ENCODE peak calls at places on chromosomes 5 and 9, in ten cellular contexts. One of them, this sample, is unnamed.

GRCh38 chr9:121321039-121321503 is 49.0 kb downstream of the STOM start:
- DNase-seq in cardiac muscle cell: peak
- DNase-seq in uterus: no peak
- DNase-seq in hepatocyte: no peak
- DNase-seq in SK-N-SH: no peak
- DNase-seq in psoas muscle: no peak
- DNase-seq in kidney: no peak
- DNase-seq in A549: peak
- DNase-seq in ovary: no peak
- DNase-seq in GM12865: no peak
- DNase-seq in this sample: no peak

GRCh38 chr9:127218818-127219217 is 45.8 kb upstream of the GARNL3 start:
- DNase-seq in A549: no peak
- DNase-seq in ovary: no peak
- DNase-seq in cardiac muscle cell: no peak
- DNase-seq in uterus: no peak
- DNase-seq in GM12865: no peak
- DNase-seq in hepatocyte: no peak
- DNase-seq in SK-N-SH: no peak
- DNase-seq in kidney: peak
- DNase-seq in psoas muscle: no peak
- DNase-seq in this sample: no peak

GRCh38 chr5:123438902-123439301 is 15.7 kb upstream of the CEP120 start:
- DNase-seq in kidney: no peak
- DNase-seq in psoas muscle: no peak
- DNase-seq in ovary: no peak
- DNase-seq in cardiac muscle cell: no peak
- DNase-seq in SK-N-SH: no peak
- DNase-seq in A549: peak
- DNase-seq in uterus: no peak
- DNase-seq in GM12865: peak
- DNase-seq in hepatocyte: no peak
- DNase-seq in this sample: no peak

GRCh38 chr9:38318755-38319495 is 73.6 kb upstream of the ALDH1B1 start:
- DNase-seq in GM12865: peak
- DNase-seq in uterus: no peak
- DNase-seq in A549: peak
- DNase-seq in hepatocyte: peak
- DNase-seq in SK-N-SH: peak
- DNase-seq in psoas muscle: no peak
- DNase-seq in cardiac muscle cell: peak
- DNase-seq in ovary: no peak
- DNase-seq in kidney: no peak
- DNase-seq in this sample: no peak

GRCh38 chr9:129287595-129288305 is 109.7 kb upstream of the IER5L start:
- DNase-seq in kidney: peak
- DNase-seq in cardiac muscle cell: no peak
- DNase-seq in psoas muscle: no peak
- DNase-seq in SK-N-SH: no peak
- DNase-seq in A549: no peak
- DNase-seq in uterus: peak
- DNase-seq in GM12865: no peak
- DNase-seq in ovary: peak
- DNase-seq in hepatocyte: no peak
- DNase-seq in this sample: peak

GRCh38 chr5:106399381-106399780 is 1271.4 kb downstream of the EFNA5 start:
- DNase-seq in uterus: no peak
- DNase-seq in SK-N-SH: no peak
- DNase-seq in A549: peak
- DNase-seq in kidney: no peak
- DNase-seq in hepatocyte: no peak
- DNase-seq in psoas muscle: no peak
- DNase-seq in ovary: no peak
- DNase-seq in GM12865: no peak
- DNase-seq in cardiac muscle cell: peak
- DNase-seq in this sample: no peak

GRCh38 chr9:125932012-125932411 is 184.8 kb downstream of the PBX3 start:
- DNase-seq in A549: peak
- DNase-seq in cardiac muscle cell: peak
- DNase-seq in ovary: no peak
- DNase-seq in psoas muscle: no peak
- DNase-seq in GM12865: no peak
- DNase-seq in hepatocyte: peak
- DNase-seq in kidney: no peak
- DNase-seq in uterus: peak
- DNase-seq in SK-N-SH: no peak
- DNase-seq in this sample: no peak

GRCh38 chr5:110817437-110817836 is 78.6 kb downstream of the SLC25A46 start:
- DNase-seq in psoas muscle: no peak
- DNase-seq in SK-N-SH: no peak
- DNase-seq in cardiac muscle cell: peak
- DNase-seq in A549: no peak
- DNase-seq in GM12865: no peak
- DNase-seq in uterus: no peak
- DNase-seq in hepatocyte: no peak
- DNase-seq in kidney: no peak
- DNase-seq in ovary: no peak
- DNase-seq in this sample: no peak

DNA sequence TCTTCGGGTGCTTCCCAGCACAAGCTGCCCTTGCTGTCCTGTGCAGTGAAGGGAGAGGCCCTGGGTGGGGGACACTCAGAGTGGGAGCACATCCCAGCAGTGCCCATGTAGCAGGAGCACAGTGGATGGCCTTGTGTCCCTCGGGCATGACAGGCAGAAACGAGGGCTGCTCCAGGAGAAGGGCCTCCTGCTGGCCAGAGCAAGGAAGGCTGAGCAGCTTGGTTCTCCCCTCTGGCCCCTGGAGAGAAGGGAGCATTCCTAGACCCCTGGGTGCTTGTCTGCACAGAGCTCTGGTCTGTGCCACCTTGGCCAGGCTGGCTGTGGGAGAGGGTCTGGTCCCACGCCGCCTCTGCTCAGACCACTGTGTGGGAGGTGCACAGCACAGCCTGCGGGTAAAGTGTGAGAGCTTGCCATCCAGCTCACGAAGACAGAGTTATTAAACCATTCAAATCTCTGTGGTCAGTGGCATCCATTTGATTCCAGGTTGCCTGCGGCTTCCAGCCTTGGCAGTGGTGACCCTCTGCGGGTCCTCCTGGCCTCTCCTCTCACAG is 18.3 kb downstream of the FBXW5 start:
- DNase-seq in SK-N-SH: no peak
- DNase-seq in uterus: no peak
- DNase-seq in cardiac muscle cell: no peak
- DNase-seq in kidney: no peak
- DNase-seq in hepatocyte: no peak
- DNase-seq in psoas muscle: no peak
- DNase-seq in ovary: no peak
- DNase-seq in GM12865: no peak
- DNase-seq in A549: no peak
- DNase-seq in this sample: no peak
- TF ChIP-seq CTCF in SK-N-SH: peak
- TF ChIP-seq CTCF in uterus: no peak
- TF ChIP-seq CTCF in cardiac muscle cell: no peak
- TF ChIP-seq CTCF in kidney: no peak
- TF ChIP-seq CTCF in hepatocyte: no peak
- TF ChIP-seq CTCF in psoas muscle: no peak
- TF ChIP-seq CTCF in ovary: no peak
- TF ChIP-seq CTCF in GM12865: peak
- TF ChIP-seq CTCF in A549: peak
- TF ChIP-seq CTCF in this sample: no peak

GRCh38 chr5:14581333-14581890 is at the start of gene OTULINL:
- DNase-seq in uterus: peak
- DNase-seq in GM12865: peak
- DNase-seq in ovary: peak
- DNase-seq in hepatocyte: peak
- DNase-seq in cardiac muscle cell: peak
- DNase-seq in kidney: peak
- DNase-seq in SK-N-SH: peak
- DNase-seq in psoas muscle: peak
- DNase-seq in A549: peak
- DNase-seq in this sample: peak

GRCh38 chr5:14582797-14583137 is 1.2 kb downstream of the OTULINL start:
- DNase-seq in uterus: no peak
- DNase-seq in kidney: no peak
- DNase-seq in cardiac muscle cell: no peak
- DNase-seq in GM12865: no peak
- DNase-seq in hepatocyte: peak
- DNase-seq in ovary: no peak
- DNase-seq in SK-N-SH: peak
- DNase-seq in psoas muscle: no peak
- DNase-seq in A549: no peak
- DNase-seq in this sample: no peak

GRCh38 chr5:14580037-14581034 is 1.3 kb upstream of the OTULINL start:
- DNase-seq in kidney: no peak
- DNase-seq in psoas muscle: no peak
- DNase-seq in hepatocyte: peak
- DNase-seq in uterus: no peak
- DNase-seq in SK-N-SH: no peak
- DNase-seq in ovary: no peak
- DNase-seq in GM12865: no peak
- DNase-seq in A549: no peak
- DNase-seq in cardiac muscle cell: no peak
- DNase-seq in this sample: no peak

GRCh38 chr5:14584848-14585247 is 3.3 kb downstream of the OTULINL start:
- DNase-seq in SK-N-SH: no peak
- DNase-seq in uterus: no peak
- DNase-seq in hepatocyte: no peak
- DNase-seq in psoas muscle: no peak
- DNase-seq in GM12865: no peak
- DNase-seq in ovary: no peak
- DNase-seq in A549: no peak
- DNase-seq in kidney: no peak
- DNase-seq in cardiac muscle cell: no peak
- DNase-seq in this sample: no peak

GRCh38 chr5:14581891-14582796 is 552 bp downstream of the OTULINL start:
- DNase-seq in hepatocyte: peak
- DNase-seq in GM12865: peak
- DNase-seq in SK-N-SH: peak
- DNase-seq in A549: peak
- DNase-seq in ovary: peak
- DNase-seq in cardiac muscle cell: peak
- DNase-seq in psoas muscle: peak
- DNase-seq in kidney: peak
- DNase-seq in uterus: peak
- DNase-seq in this sample: peak
- TF ChIP-seq CTCF in hepatocyte: no peak
- TF ChIP-seq CTCF in GM12865: peak
- TF ChIP-seq CTCF in SK-N-SH: peak
- TF ChIP-seq CTCF in A549: no peak
- TF ChIP-seq CTCF in ovary: no peak
- TF ChIP-seq CTCF in cardiac muscle cell: peak
- TF ChIP-seq CTCF in psoas muscle: no peak
- TF ChIP-seq CTCF in kidney: no peak
- TF ChIP-seq CTCF in uterus: no peak
- TF ChIP-seq CTCF in this sample: peak

GRCh38 chr9:71766663-71767062 is 1.6 kb downstream of the CEMIP2 start:
- DNase-seq in A549: no peak
- DNase-seq in hepatocyte: peak
- DNase-seq in SK-N-SH: no peak
- DNase-seq in uterus: no peak
- DNase-seq in cardiac muscle cell: no peak
- DNase-seq in ovary: no peak
- DNase-seq in GM12865: peak
- DNase-seq in kidney: no peak
- DNase-seq in psoas muscle: no peak
- DNase-seq in this sample: no peak

GRCh38 chr9:71767421-71768321 is 642 bp downstream of the CEMIP2 start:
- DNase-seq in ovary: peak
- DNase-seq in uterus: peak
- DNase-seq in kidney: peak
- DNase-seq in GM12865: no peak
- DNase-seq in cardiac muscle cell: peak
- DNase-seq in hepatocyte: peak
- DNase-seq in SK-N-SH: no peak
- DNase-seq in psoas muscle: peak
- DNase-seq in A549: no peak
- DNase-seq in this sample: no peak

GRCh38 chr9:71768388-71769174 is at the start of gene CEMIP2:
- DNase-seq in cardiac muscle cell: peak
- DNase-seq in ovary: peak
- DNase-seq in SK-N-SH: peak
- DNase-seq in hepatocyte: peak
- DNase-seq in psoas muscle: peak
- DNase-seq in GM12865: peak
- DNase-seq in kidney: peak
- DNase-seq in A549: peak
- DNase-seq in uterus: peak
- DNase-seq in this sample: peak

GRCh38 chr9:71772726-71773125 is 4.4 kb upstream of the CEMIP2 start:
- DNase-seq in GM12865: no peak
- DNase-seq in hepatocyte: no peak
- DNase-seq in kidney: no peak
- DNase-seq in A549: no peak
- DNase-seq in cardiac muscle cell: no peak
- DNase-seq in uterus: no peak
- DNase-seq in SK-N-SH: no peak
- DNase-seq in psoas muscle: no peak
- DNase-seq in ovary: no peak
- DNase-seq in this sample: no peak

DNA sequence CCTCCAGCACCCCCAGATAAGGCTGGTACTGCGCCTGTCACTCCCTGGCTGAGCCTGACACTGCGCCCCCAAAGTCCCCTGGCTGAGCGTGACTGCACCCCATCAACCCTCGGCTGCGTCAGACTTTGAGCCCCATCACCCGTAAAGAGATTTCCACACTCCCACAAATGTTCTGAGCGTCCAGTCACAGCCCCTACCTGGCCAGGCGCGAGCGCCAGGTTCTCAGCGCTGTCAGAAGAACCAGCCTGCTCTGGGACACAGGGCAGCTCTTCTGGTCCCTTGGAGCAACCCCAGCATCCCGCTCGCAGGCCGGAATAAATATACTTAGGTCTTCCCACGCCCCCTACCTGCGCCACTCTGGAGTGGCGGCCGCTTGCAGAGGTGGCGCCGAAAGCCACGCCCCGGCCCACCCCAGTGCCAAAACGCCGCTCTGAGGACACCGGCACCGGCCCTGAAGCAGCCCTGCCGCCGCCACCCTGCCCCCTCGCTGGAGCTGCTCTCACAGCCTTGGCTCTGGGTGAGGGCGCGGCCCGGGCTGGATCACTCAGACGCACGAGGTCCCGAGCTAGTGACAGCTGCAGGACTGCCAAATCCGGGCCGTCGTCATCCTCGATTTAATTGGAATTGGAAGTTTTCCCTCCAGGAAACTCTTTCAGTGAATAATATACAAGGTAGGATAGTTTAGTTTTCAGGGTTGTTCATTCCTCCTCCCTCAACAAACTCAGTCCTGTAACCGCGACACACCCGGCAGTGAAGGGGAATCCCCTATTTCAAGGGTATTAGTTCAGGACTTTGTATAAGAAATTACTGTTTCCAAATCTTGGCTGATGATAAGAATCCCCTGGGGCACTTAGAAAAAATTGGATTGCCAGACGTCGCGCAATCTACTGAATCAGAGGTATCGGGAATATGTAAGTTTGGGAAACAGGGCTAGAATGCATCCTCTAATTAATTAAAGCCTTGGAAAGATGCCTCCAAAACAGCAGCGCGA is 1.2 kb upstream of the CEMIP2 start:
- DNase-seq in cardiac muscle cell: peak
- DNase-seq in SK-N-SH: peak
- DNase-seq in GM12865: peak
- DNase-seq in psoas muscle: peak
- DNase-seq in ovary: peak
- DNase-seq in hepatocyte: peak
- DNase-seq in kidney: peak
- DNase-seq in A549: peak
- DNase-seq in uterus: peak
- DNase-seq in this sample: peak
- TF ChIP-seq CTCF in cardiac muscle cell: no peak
- TF ChIP-seq CTCF in SK-N-SH: no peak
- TF ChIP-seq CTCF in GM12865: no peak
- TF ChIP-seq CTCF in psoas muscle: no peak
- TF ChIP-seq CTCF in ovary: no peak
- TF ChIP-seq CTCF in hepatocyte: peak
- TF ChIP-seq CTCF in kidney: peak
- TF ChIP-seq CTCF in A549: peak
- TF ChIP-seq CTCF in uterus: peak
- TF ChIP-seq CTCF in this sample: no peak

GRCh38 chr5:168689278-168689677 is 110.1 kb upstream of the PANK3 start:
- DNase-seq in ovary: no peak
- DNase-seq in GM12865: no peak
- DNase-seq in SK-N-SH: no peak
- DNase-seq in psoas muscle: no peak
- DNase-seq in uterus: no peak
- DNase-seq in kidney: no peak
- DNase-seq in A549: no peak
- DNase-seq in cardiac muscle cell: no peak
- DNase-seq in hepatocyte: no peak
- DNase-seq in this sample: no peak
- TF ChIP-seq CTCF in ovary: no peak
- TF ChIP-seq CTCF in GM12865: no peak
- TF ChIP-seq CTCF in SK-N-SH: no peak
- TF ChIP-seq CTCF in psoas muscle: no peak
- TF ChIP-seq CTCF in uterus: no peak
- TF ChIP-seq CTCF in kidney: no peak
- TF ChIP-seq CTCF in A549: no peak
- TF ChIP-seq CTCF in cardiac muscle cell: no peak
- TF ChIP-seq CTCF in hepatocyte: no peak
- TF ChIP-seq CTCF in this sample: no peak